ENCODE peak calls at places on chromosomes 4 and X, in seven cellular contexts. U, Y, D, B, L, V and H are unnamed samples.

GRCh38 chr4:156169861-156170260 is 216.2 kb upstream of the CTSO start:
- DNase-seq in L (no peak), V (no peak), B (no peak), U (no peak), D (peak; percentile 22), Y (no peak), H (no peak)

GRCh38 chrX:72048515-72049455 is 82.9 kb downstream of the RTL5 start:
- DNase-seq in U (no peak), Y (no peak), D (peak; percentile 23), V (no peak), B (peak; percentile 65), L (no peak), H (no peak)

GRCh38 chr4:31071807-31072486 is 351.8 kb downstream of the PCDH7 start:
- DNase-seq in Y (no peak), V (no peak), L (no peak), B (no peak), D (no peak), U (no peak), H (no peak)

GRCh38 chr4:78780093-78780492 is 3.9 kb downstream of the BMP2K start:
- DNase-seq in L (no peak), B (no peak), D (no peak), V (no peak), Y (no peak), U (no peak), H (no peak)

GRCh38 chrX:150582338-150582948 is 14.0 kb downstream of the MTM1 start:
- DNase-seq in U (no peak), B (no peak), V (no peak), D (no peak), Y (no peak), L (no peak), H (no peak)

GRCh38 chrX:150899191-150899757 is 806 bp upstream of the CD99L2 start:
- DNase-seq in U (no peak), V (peak; percentile 20), Y (no peak), B (peak; percentile 37), D (peak; percentile 50), L (no peak), H (peak; percentile 22)

GRCh38 chr4:142567620-142568451 is 278.3 kb downstream of the INPP4B start:
- DNase-seq in L (no peak), U (no peak), D (peak; percentile 7), V (no peak), B (no peak), Y (no peak), H (no peak)

GRCh38 chrX:139559383-139560042 is 29.0 kb downstream of the F9 start:
- DNase-seq in Y (peak; percentile 36), V (peak; percentile 29), U (peak; percentile 24), B (peak; percentile 20), D (peak; percentile 63), L (no peak), H (peak; percentile 26)

GRCh38 chr4:41452484-41453225 is 85.3 kb upstream of the LIMCH1 start:
- DNase-seq in B (no peak), D (no peak), Y (no peak), V (no peak), U (no peak), L (no peak), H (no peak)

GRCh38 chrX:132292753-132293152 is 73.5 kb upstream of the RAP2C start:
- DNase-seq in L (no peak), Y (peak; percentile 57), D (peak; percentile 63), V (peak; percentile 33), B (peak; percentile 54), U (peak; percentile 15), H (peak; percentile 35)

GRCh38 chrX:115571712-115572111 is 10.7 kb downstream of the PLS3 start:
- DNase-seq in V (no peak), B (no peak), U (no peak), L (no peak), D (no peak), Y (no peak), H (peak; percentile 46)

GRCh38 chrX:40202456-40202855 is 104.7 kb upstream of the BCOR start:
- DNase-seq in B (no peak), Y (no peak), V (no peak), D (no peak), U (no peak), L (no peak), H (no peak)

GRCh38 chrX:129523076-129524055 is at the start of gene SMARCA1:
- DNase-seq in Y (peak; percentile 65), U (peak; percentile 16), B (peak; percentile 91), V (peak; percentile 24), L (peak; percentile 58), D (peak; percentile 62), H (peak; percentile 42)

GRCh38 chr4:106317815-106318214 is 1.5 kb downstream of the AIMP1 start:
- DNase-seq in V (no peak), L (no peak), B (no peak), D (no peak), U (no peak), Y (no peak), H (no peak)

GRCh38 chr4:106314960-106315359 is 1.0 kb downstream of the TBCK start:
- DNase-seq in Y (no peak), L (no peak), D (no peak), B (no peak), U (no peak), V (no peak), H (no peak)

GRCh38 chr4:106316773-106317409 is 541 bp downstream of the AIMP1 start:
- DNase-seq in B (peak; percentile 12), D (no peak), U (no peak), V (peak; percentile 10), Y (no peak), L (no peak), H (no peak)

GRCh38 chr4:106315476-106315967 is 487 bp downstream of the TBCK start:
- DNase-seq in B (no peak), V (peak; percentile 31), U (no peak), Y (peak; percentile 39), L (no peak), D (no peak), H (no peak)

DNA sequence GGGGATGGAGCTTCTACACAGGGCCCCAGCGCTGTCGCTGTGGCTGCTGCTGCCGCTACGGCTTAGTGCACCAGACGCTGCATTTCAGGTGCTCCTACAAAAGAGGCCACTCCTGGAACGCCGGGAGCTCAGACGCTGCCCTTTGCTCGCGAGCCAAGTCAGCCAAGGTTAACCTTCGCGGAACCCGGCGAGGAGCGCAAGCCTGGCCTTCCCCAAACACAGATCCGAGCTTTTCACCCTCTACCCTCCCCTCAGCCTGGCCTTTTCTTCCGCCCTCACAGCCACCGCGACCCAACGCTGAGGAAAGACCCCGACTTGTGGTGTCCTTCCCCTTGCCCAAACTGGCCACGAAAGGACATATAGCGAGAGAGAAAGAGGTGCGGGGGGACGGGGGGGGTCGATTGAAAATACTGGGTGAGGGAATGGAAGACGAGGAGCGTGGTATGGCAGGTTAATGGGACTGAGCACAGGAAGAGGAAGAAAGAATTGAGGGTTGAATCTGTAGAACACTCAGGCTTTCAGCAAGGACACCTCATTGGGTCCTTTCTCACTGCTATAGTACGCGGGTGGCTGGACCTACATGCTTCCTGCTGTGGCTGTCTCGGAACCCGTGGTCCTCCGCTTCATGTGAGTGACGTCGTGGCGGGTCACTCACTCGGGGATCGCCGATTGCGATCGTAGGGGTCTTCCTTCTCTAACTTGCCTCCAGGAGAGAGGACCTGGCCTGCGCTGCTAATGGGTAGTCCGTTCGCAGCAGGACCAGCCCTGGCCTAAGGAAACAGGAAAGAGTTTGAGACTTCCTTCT is at the start of the genes AIMP1 and TBCK:
- DNase-seq in D (peak; percentile 94), L (peak; percentile 90), V (peak; percentile 82), Y (peak; percentile 88), U (peak; percentile 88), B (peak; percentile 84), H (peak; percentile 92)
- TF ChIP-seq POLR2AphosphoS5 in D (peak; percentile 80), L (peak; percentile 97), V (peak; percentile 63), Y (peak; percentile 88), U (peak; percentile 81), B (peak; percentile 83), H (peak; percentile 46)

GRCh38 chr4:997375-998071 is 4.3 kb upstream of the SLC26A1 start:
- DNase-seq in D (peak; percentile 55), V (peak; percentile 86), L (no peak), Y (no peak), B (peak; percentile 85), U (no peak), H (no peak)
- H4K20me1 ChIP-seq in D (no peaks in the 10 kb centered on the region), V (no peaks in the 10 kb centered on the region), L (peaks cover 2% of the 10 kb centered on the region), Y (no peaks in the 10 kb centered on the region), B (peaks cover 14% of the 10 kb centered on the region), U (no peaks in the 10 kb centered on the region), H (no peaks in the 10 kb centered on the region)

GRCh38 chr4:57037982-57038604 is 59.4 kb downstream of the POLR2B start:
- DNase-seq in L (peak; percentile 93), Y (peak; percentile 34), D (peak; percentile 89), V (peak; percentile 71), B (peak; percentile 72), U (peak; percentile 23), H (peak; percentile 59)
- TF ChIP-seq POLR2AphosphoS5 in L (no peak), Y (no peak), D (no peak), V (no peak), B (no peak), U (no peak), H (no peak)

DNA sequence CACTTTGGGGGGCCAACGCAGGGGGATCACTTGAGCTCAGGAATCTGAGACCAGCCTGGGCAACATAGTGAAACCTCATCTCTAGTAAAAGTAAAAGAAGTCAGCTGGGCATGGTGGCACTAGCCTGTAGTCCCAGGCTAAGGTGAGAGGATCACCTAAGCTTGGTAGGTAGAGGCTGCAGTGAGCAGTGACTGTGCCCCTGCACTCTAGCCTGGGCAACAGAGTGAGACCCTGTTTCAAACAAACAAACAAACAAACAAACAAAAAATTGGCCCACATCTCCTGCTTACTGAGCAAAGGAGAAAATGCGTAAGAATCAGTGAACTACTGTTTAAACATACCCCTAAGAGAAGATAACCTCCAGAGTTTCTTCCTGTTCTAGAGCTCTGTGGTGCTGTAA is 85.3 kb downstream of the FRYL start:
- DNase-seq in D (no peak), Y (no peak), U (no peak), B (no peak), L (no peak), V (no peak), H (no peak)
- H4K20me1 ChIP-seq in D (peaks cover 8% of the 10 kb centered on the region), Y (no peaks in the 10 kb centered on the region), U (no peaks in the 10 kb centered on the region), B (no peaks in the 10 kb centered on the region), L (no peaks in the 10 kb centered on the region), V (peaks cover 16% of the 10 kb centered on the region), H (peaks cover 3% of the 10 kb centered on the region)

DNA sequence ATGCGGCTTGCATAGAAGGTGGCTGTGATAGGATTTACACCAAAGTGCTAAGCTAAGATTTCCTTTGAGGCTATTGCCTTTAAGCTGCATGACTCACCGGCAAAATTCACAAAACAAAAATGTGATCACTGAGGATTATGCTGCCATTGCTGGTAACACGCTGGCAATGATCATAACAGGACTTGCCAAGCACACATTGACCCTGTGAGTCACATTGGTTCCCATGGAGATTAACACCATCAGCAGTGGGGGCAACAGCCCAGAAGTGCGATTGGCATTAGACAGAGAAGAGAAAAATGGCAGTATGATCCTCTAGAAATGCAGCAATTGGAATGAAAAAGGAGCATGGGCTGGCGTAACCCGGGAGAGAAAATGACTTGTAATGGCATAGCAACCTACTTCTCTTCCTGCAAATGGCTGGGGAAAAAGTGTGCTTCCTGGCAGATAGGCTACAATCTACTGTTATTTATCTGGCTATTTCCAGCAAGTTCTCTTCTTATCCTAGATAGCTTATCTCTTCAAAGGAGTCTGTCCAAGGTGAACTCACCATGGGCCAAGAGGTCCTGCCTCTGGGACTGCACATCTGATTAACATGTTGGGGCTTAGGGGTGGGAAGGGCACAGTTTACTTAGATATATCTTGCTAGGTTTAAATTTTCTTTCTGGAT is 314.2 kb upstream of the IGFBP7 start:
- DNase-seq in Y (no peak), B (no peak), V (no peak), L (no peak), U (no peak), D (no peak), H (peak; percentile 79)
- TF ChIP-seq POLR2AphosphoS5 in Y (no peak), B (no peak), V (no peak), L (no peak), U (no peak), D (no peak), H (no peak)

GRCh38 chr4:55407764-55408163 is 12.0 kb downstream of the TMEM165 start:
- DNase-seq in Y (no peak), D (no peak), V (no peak), L (no peak), B (no peak), U (no peak), H (no peak)
- H4K20me1 ChIP-seq in Y (peaks cover 9% of the 10 kb centered on the region), D (peaks cover 75% of the 10 kb centered on the region), V (peaks cover 8% of the 10 kb centered on the region), L (peaks cover 19% of the 10 kb centered on the region), B (peaks cover 93% of the 10 kb centered on the region), U (peaks cover 17% of the 10 kb centered on the region), H (peaks cover 22% of the 10 kb centered on the region)